ENCODE peak calls at places on chromosomes 1 and 21, in eight cellular contexts. X is mesothelial cell of epicardium; M is cortex of kidney; B is dorsolateral prefrontal cortex; N is stimulated activated CD8-positive, alpha-beta memory T cell treated with anti-CD3 and anti-CD28 coated beads, Interleukin-4, amount 100 ng/mL, for 4 hours; Y is ACHN; F is psoas muscle; U is fibroblast of the conjunctiva. V is an unnamed sample.

GRCh38 chr1:29245876-29246275 is 9.6 kb downstream of the PTPRU start:
- DNase-seq in X (no peak), M (no peak), B (peak), N (no peak), Y (peak), F (no peak), U (peak), V (no peak)

GRCh38 chr1:231497629-231498152 is 30.8 kb upstream of the TSNAX start:
- DNase-seq in X (no peak), M (no peak), B (no peak), N (no peak), Y (no peak), F (no peak), U (no peak), V (no peak)

GRCh38 chr1:246566808-246567154 is 525 bp downstream of the CNST start:
- DNase-seq in X (no peak), M (no peak), B (no peak), N (no peak), Y (no peak), F (peak), U (no peak), V (no peak)

GRCh38 chr21:38956791-38957571 is 151.3 kb downstream of the ETS2 start:
- DNase-seq in X (no peak), M (no peak), B (peak), N (no peak), Y (no peak), F (no peak), U (no peak), V (no peak)

GRCh38 chr1:80542231-80542630 is 1258.5 kb upstream of the ADGRL2 start:
- DNase-seq in X (no peak), M (no peak), B (no peak), N (no peak), Y (no peak), F (no peak), U (no peak), V (no peak)

GRCh38 chr1:201584510-201584991 is 45.6 kb downstream of the NAV1 start:
- DNase-seq in X (no peak), M (no peak), B (no peak), N (no peak), Y (peak), F (no peak), U (peak), V (no peak)

GRCh38 chr21:15731243-15731613 is 1.4 kb downstream of the USP25 start:
- DNase-seq in X (no peak), M (no peak), B (no peak), N (no peak), Y (no peak), F (no peak), U (no peak), V (no peak)

GRCh38 chr1:10207810-10208209 is 2.6 kb upstream of the KIF1B start:
- DNase-seq in X (no peak), M (no peak), B (no peak), N (no peak), Y (no peak), F (no peak), U (no peak), V (no peak)

GRCh38 chr21:29287383-29287782 is 11.3 kb upstream of the BACH1 start:
- DNase-seq in X (no peak), M (no peak), B (no peak), N (no peak), Y (no peak), F (no peak), U (no peak), V (no peak)

GRCh38 chr1:67534627-67535065 is 104.4 kb upstream of the SERBP1 start:
- DNase-seq in X (no peak), M (no peak), B (no peak), N (no peak), Y (no peak), F (no peak), U (no peak), V (no peak)

GRCh38 chr1:166980818-166981217 is 5.5 kb upstream of the ILDR2 start:
- DNase-seq in X (no peak), M (no peak), B (no peak), N (no peak), Y (peak), F (no peak), U (no peak), V (no peak)

GRCh38 chr1:72986591-72987290 is 704.4 kb upstream of the NEGR1 start:
- DNase-seq in X (no peak), M (no peak), B (no peak), N (no peak), Y (no peak), F (no peak), U (no peak), V (no peak)